ENCODE peak calls at places on chromosomes 16 and 17, in six cellular contexts. One of them, this sample, is unnamed.
A peak's percentile ranks its signal among the peaks of the same experiment; 100 is the strongest.

GRCh38 chr16:84737658-84738057 is 37.9 kb downstream of the USP10 start:
- DNase-seq in H9: no peak
- DNase-seq in mesenchymal stem cell: no peak
- DNase-seq in neuronal stem cell: no peak
- DNase-seq in H1: no peak
- DNase-seq in IMR-90: no peak
- DNase-seq in this sample: no peak

GRCh38 chr16:85418978-85419491 is 194.1 kb upstream of the GSE1 start:
- DNase-seq in H9: no peak
- DNase-seq in mesenchymal stem cell: no peak
- DNase-seq in neuronal stem cell: no peak
- DNase-seq in H1: peak; percentile 48
- DNase-seq in IMR-90: no peak
- DNase-seq in this sample: no peak

GRCh38 chr17:27817731-27818130 is 17.4 kb upstream of the NOS2 start:
- DNase-seq in H9: no peak
- DNase-seq in mesenchymal stem cell: no peak
- DNase-seq in neuronal stem cell: no peak
- DNase-seq in H1: no peak
- DNase-seq in IMR-90: peak; percentile 7
- DNase-seq in this sample: peak; percentile 35

GRCh38 chr16:30382398-30383015 is at the start of gene SEPTIN1:
- DNase-seq in H9: no peak
- DNase-seq in mesenchymal stem cell: no peak
- DNase-seq in neuronal stem cell: no peak
- DNase-seq in H1: no peak
- DNase-seq in IMR-90: no peak
- DNase-seq in this sample: no peak

GRCh38 chr16:23557779-23558330 is 328 bp downstream of the UBFD1 start:
- DNase-seq in H9: peak; percentile 42
- DNase-seq in mesenchymal stem cell: peak; percentile 44
- DNase-seq in neuronal stem cell: no peak
- DNase-seq in H1: no peak
- DNase-seq in IMR-90: peak; percentile 44
- DNase-seq in this sample: no peak

GRCh38 chr17:45298546-45299285 is 18.1 kb downstream of the MAP3K14 start:
- DNase-seq in H9: no peak
- DNase-seq in mesenchymal stem cell: no peak
- DNase-seq in neuronal stem cell: no peak
- DNase-seq in H1: no peak
- DNase-seq in IMR-90: no peak
- DNase-seq in this sample: no peak

GRCh38 chr17:42409467-42410351 is 13.3 kb downstream of the CAVIN1 start:
- DNase-seq in H9: no peak
- DNase-seq in mesenchymal stem cell: peak; percentile 93
- DNase-seq in neuronal stem cell: no peak
- DNase-seq in H1: no peak
- DNase-seq in IMR-90: peak; percentile 91
- DNase-seq in this sample: peak; percentile 62

GRCh38 chr17:17710728-17711541 is 29.7 kb downstream of the RAI1 start:
- DNase-seq in H9: peak; percentile 92
- DNase-seq in mesenchymal stem cell: peak; percentile 96
- DNase-seq in neuronal stem cell: no peak
- DNase-seq in H1: peak; percentile 74
- DNase-seq in IMR-90: peak; percentile 93
- DNase-seq in this sample: no peak

GRCh38 chr17:38746004-38746892 is 1.9 kb downstream of the PCGF2 start:
- DNase-seq in H9: no peak
- DNase-seq in mesenchymal stem cell: no peak
- DNase-seq in neuronal stem cell: no peak
- DNase-seq in H1: no peak
- DNase-seq in IMR-90: no peak
- DNase-seq in this sample: no peak

GRCh38 chr16:4597174-4597573 is 17.5 kb downstream of the UBALD1 start:
- DNase-seq in H9: no peak
- DNase-seq in mesenchymal stem cell: no peak
- DNase-seq in neuronal stem cell: no peak
- DNase-seq in H1: no peak
- DNase-seq in IMR-90: no peak
- DNase-seq in this sample: no peak

GRCh38 chr17:64718058-64718457 is 56.0 kb upstream of the SMURF2 start:
- DNase-seq in H9: no peak
- DNase-seq in mesenchymal stem cell: no peak
- DNase-seq in neuronal stem cell: no peak
- DNase-seq in H1: no peak
- DNase-seq in IMR-90: no peak
- DNase-seq in this sample: no peak

GRCh38 chr17:64426584-64426983 is 22.3 kb upstream of the MILR1 start:
- DNase-seq in H9: no peak
- DNase-seq in mesenchymal stem cell: no peak
- DNase-seq in neuronal stem cell: no peak
- DNase-seq in H1: no peak
- DNase-seq in IMR-90: no peak
- DNase-seq in this sample: no peak

GRCh38 chr17:77279448-77280303 is 138.9 kb downstream of the SEC14L1 start:
- DNase-seq in H9: peak; percentile 67
- DNase-seq in mesenchymal stem cell: peak; percentile 16
- DNase-seq in neuronal stem cell: no peak
- DNase-seq in H1: no peak
- DNase-seq in IMR-90: peak; percentile 23
- DNase-seq in this sample: peak; percentile 99

GRCh38 chr16:84526794-84527485 is 22.5 kb upstream of the MEAK7 start:
- DNase-seq in H9: no peak
- DNase-seq in mesenchymal stem cell: no peak
- DNase-seq in neuronal stem cell: peak; percentile 44
- DNase-seq in H1: no peak
- DNase-seq in IMR-90: peak; percentile 49
- DNase-seq in this sample: peak; percentile 40

GRCh38 chr17:58693751-58694150 is 1.3 kb downstream of the RAD51C start:
- DNase-seq in H9: no peak
- DNase-seq in mesenchymal stem cell: no peak
- DNase-seq in neuronal stem cell: no peak
- DNase-seq in H1: no peak
- DNase-seq in IMR-90: no peak
- DNase-seq in this sample: peak; percentile 75

GRCh38 chr17:71802663-71803062 is 318.2 kb upstream of the SOX9 start:
- DNase-seq in H9: no peak
- DNase-seq in mesenchymal stem cell: no peak
- DNase-seq in neuronal stem cell: no peak
- DNase-seq in H1: no peak
- DNase-seq in IMR-90: no peak
- DNase-seq in this sample: no peak

GRCh38 chr17:7842950-7843535 is 9.0 kb downstream of the KDM6B start:
- DNase-seq in H9: peak; percentile 74
- DNase-seq in mesenchymal stem cell: peak; percentile 97
- DNase-seq in neuronal stem cell: no peak
- DNase-seq in H1: peak; percentile 76
- DNase-seq in IMR-90: peak; percentile 94
- DNase-seq in this sample: peak; percentile 90

GRCh38 chr17:81566461-81567126 is 14.4 kb upstream of the FAAP100 start:
- DNase-seq in H9: no peak
- DNase-seq in mesenchymal stem cell: peak; percentile 97
- DNase-seq in neuronal stem cell: no peak
- DNase-seq in H1: no peak
- DNase-seq in IMR-90: peak; percentile 93
- DNase-seq in this sample: peak; percentile 60

GRCh38 chr17:78257810-78258322 is 26.4 kb downstream of the TMEM235 start:
- DNase-seq in H9: no peak
- DNase-seq in mesenchymal stem cell: peak; percentile 82
- DNase-seq in neuronal stem cell: no peak
- DNase-seq in H1: no peak
- DNase-seq in IMR-90: peak; percentile 13
- DNase-seq in this sample: peak; percentile 10

GRCh38 chr17:80252871-80253270 is 7.8 kb upstream of the RNF213 start:
- DNase-seq in H9: peak; percentile 84
- DNase-seq in mesenchymal stem cell: no peak
- DNase-seq in neuronal stem cell: no peak
- DNase-seq in H1: peak; percentile 84
- DNase-seq in IMR-90: no peak
- DNase-seq in this sample: peak; percentile 83

GRCh38 chr16:58026705-58027340 is 1.3 kb downstream of the MMP15 start:
- DNase-seq in H9: no peak
- DNase-seq in mesenchymal stem cell: peak; percentile 10
- DNase-seq in neuronal stem cell: peak; percentile 45
- DNase-seq in H1: peak; percentile 64
- DNase-seq in IMR-90: no peak
- DNase-seq in this sample: no peak

GRCh38 chr17:70059649-70060048 is 15.4 kb upstream of the KCNJ16 start:
- DNase-seq in H9: no peak
- DNase-seq in mesenchymal stem cell: no peak
- DNase-seq in neuronal stem cell: no peak
- DNase-seq in H1: no peak
- DNase-seq in IMR-90: no peak
- DNase-seq in this sample: no peak
- H3K9me3 ChIP-seq in H9: no peaks in the 10 kb centered on the region
- H3K9me3 ChIP-seq in mesenchymal stem cell: no peaks in the 10 kb centered on the region
- H3K9me3 ChIP-seq in neuronal stem cell: no peaks in the 10 kb centered on the region
- H3K9me3 ChIP-seq in H1: no peaks in the 10 kb centered on the region
- H3K9me3 ChIP-seq in IMR-90: no peaks in the 10 kb centered on the region
- H3K9me3 ChIP-seq in this sample: no peaks in the 10 kb centered on the region

DNA sequence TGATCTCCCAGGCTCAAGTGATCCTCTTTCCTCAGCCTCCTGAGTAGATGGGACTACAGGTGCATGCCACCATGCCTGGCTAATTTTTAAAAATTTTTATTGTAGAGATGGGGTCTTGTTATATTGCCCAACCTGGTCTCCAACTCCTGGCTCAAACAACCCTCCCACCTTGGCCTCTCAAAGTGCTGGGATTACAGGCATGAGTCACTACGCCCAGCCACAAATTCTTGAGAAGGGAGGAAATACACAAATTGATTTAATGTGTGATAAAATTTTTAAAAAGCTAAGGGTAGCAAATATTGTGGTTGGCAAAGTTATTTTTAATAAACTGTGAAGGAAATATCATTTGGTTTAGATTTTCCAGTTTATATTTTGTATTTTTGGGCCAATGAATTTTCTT is 9.6 kb downstream of the ITGAD start:
- DNase-seq in H9: no peak
- DNase-seq in mesenchymal stem cell: no peak
- DNase-seq in neuronal stem cell: no peak
- DNase-seq in H1: no peak
- DNase-seq in IMR-90: no peak
- DNase-seq in this sample: peak; percentile 73
- H2AFZ ChIP-seq in H9: no peak overlapping the region
- H2AFZ ChIP-seq in mesenchymal stem cell: no peak overlapping the region
- H2AFZ ChIP-seq in neuronal stem cell: no peak overlapping the region
- H2AFZ ChIP-seq in H1: no peak overlapping the region
- H2AFZ ChIP-seq in IMR-90: no peak overlapping the region
- H2AFZ ChIP-seq in this sample: no peak overlapping the region

DNA sequence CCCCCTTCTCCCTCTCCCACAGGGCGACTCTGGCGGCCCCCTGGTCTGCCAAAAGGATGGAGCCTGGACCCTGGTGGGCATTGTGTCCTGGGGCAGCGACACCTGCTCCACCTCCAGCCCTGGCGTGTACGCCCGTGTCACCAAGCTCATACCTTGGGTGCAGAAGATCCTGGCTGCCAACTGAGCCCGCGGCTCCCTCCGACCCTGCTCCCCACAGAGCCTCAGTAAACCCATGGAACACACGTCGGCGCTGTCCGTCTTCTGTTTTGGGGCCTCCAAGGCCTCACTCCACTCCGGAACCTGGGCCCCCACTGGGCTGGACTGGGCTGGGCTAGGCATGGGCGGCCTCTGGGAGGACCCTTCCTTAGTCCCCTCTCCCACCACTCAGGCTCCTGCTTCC is 5.9 kb downstream of the CTRB1 start:
- DNase-seq in H9: peak; percentile 29
- DNase-seq in mesenchymal stem cell: no peak
- DNase-seq in neuronal stem cell: no peak
- DNase-seq in H1: no peak
- DNase-seq in IMR-90: no peak
- DNase-seq in this sample: no peak
- H4K91ac ChIP-seq in H9: no peak overlapping the region
- H4K91ac ChIP-seq in mesenchymal stem cell: no peak overlapping the region
- H4K91ac ChIP-seq in neuronal stem cell: no peak overlapping the region
- H4K91ac ChIP-seq in H1: no peak overlapping the region
- H4K91ac ChIP-seq in IMR-90: no peak overlapping the region
- H4K91ac ChIP-seq in this sample: no peak overlapping the region

DNA sequence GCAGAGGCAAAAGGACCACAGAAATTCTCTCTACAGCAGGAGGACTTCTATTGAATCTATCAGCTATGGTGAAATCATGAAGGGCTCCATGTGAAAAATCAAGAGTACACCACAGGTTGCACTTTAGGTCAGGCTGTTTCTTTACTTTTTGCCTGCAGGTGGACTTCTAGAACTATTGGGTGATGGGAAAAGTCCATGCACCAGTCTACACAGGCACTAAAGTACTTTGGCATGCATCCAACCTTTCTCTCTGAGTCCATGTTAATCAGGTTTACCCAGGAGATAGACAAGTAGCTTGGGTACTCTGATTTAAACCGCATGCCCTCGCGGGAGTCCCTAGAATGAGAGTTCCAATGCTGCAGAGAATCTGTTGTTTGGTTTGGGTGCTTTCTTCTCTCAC is 9.1 kb upstream of the ANKFN1 start:
- DNase-seq in H9: no peak
- DNase-seq in mesenchymal stem cell: no peak
- DNase-seq in neuronal stem cell: no peak
- DNase-seq in H1: no peak
- DNase-seq in IMR-90: no peak
- DNase-seq in this sample: no peak
- H3K9me3 ChIP-seq in H9: no peaks in the 10 kb centered on the region
- H3K9me3 ChIP-seq in mesenchymal stem cell: no peaks in the 10 kb centered on the region
- H3K9me3 ChIP-seq in neuronal stem cell: no peaks in the 10 kb centered on the region
- H3K9me3 ChIP-seq in H1: no peaks in the 10 kb centered on the region
- H3K9me3 ChIP-seq in IMR-90: no peaks in the 10 kb centered on the region
- H3K9me3 ChIP-seq in this sample: peaks cover 1% of the 10 kb centered on the region

GRCh38 chr16:25258856-25259179 is 1.2 kb upstream of the ZKSCAN2 start:
- DNase-seq in H9: no peak
- DNase-seq in mesenchymal stem cell: no peak
- DNase-seq in neuronal stem cell: no peak
- DNase-seq in H1: no peak
- DNase-seq in IMR-90: no peak
- DNase-seq in this sample: no peak
- H2AFZ ChIP-seq in H9: no peak overlapping the region
- H2AFZ ChIP-seq in mesenchymal stem cell: no peak overlapping the region
- H2AFZ ChIP-seq in neuronal stem cell: peak overlapping the region; percentile 95
- H2AFZ ChIP-seq in H1: no peak overlapping the region
- H2AFZ ChIP-seq in IMR-90: no peak overlapping the region
- H2AFZ ChIP-seq in this sample: peak overlapping the region; percentile 95

GRCh38 chr17:15133143-15133542 is 132.0 kb downstream of the PMP22 start:
- DNase-seq in H9: no peak
- DNase-seq in mesenchymal stem cell: no peak
- DNase-seq in neuronal stem cell: no peak
- DNase-seq in H1: no peak
- DNase-seq in IMR-90: no peak
- DNase-seq in this sample: no peak

GRCh38 chr17:15134363-15134762 is 130.8 kb downstream of the PMP22 start:
- DNase-seq in H9: no peak
- DNase-seq in mesenchymal stem cell: no peak
- DNase-seq in neuronal stem cell: no peak
- DNase-seq in H1: no peak
- DNase-seq in IMR-90: no peak
- DNase-seq in this sample: no peak

GRCh38 chr17:15133826-15134225 is 131.3 kb downstream of the PMP22 start:
- DNase-seq in H9: no peak
- DNase-seq in mesenchymal stem cell: no peak
- DNase-seq in neuronal stem cell: no peak
- DNase-seq in H1: no peak
- DNase-seq in IMR-90: no peak
- DNase-seq in this sample: no peak
- H4K91ac ChIP-seq in H9: no peak overlapping the region
- H4K91ac ChIP-seq in mesenchymal stem cell: no peak overlapping the region
- H4K91ac ChIP-seq in neuronal stem cell: no peak overlapping the region
- H4K91ac ChIP-seq in H1: no peak overlapping the region
- H4K91ac ChIP-seq in IMR-90: no peak overlapping the region
- H4K91ac ChIP-seq in this sample: no peak overlapping the region

This sample was measured in trophoblast cell.